ENCODE peak calls at places on chromosome 7, in nine cellular contexts. K is astrocyte, B is left ventricle myocardium inferior, W is small intestine, C is mammary epithelial cell, R is IMR-90, X is H9, F is ovary, Z is colonic mucosa. I is an unnamed sample. For H3K4me1 and H3K27me3, the result is how much of the 10 kb centered on the place peaks cover.

GRCh38 chr7:113404245-113404644 is 285.9 kb upstream of the SMIM30 start:
- DNase-seq in X (peak), F (no peak), C (no peak), W (peak), R (no peak), K (no peak), B (no peak), Z (no peak), I (no peak)

GRCh38 chr7:115146148-115146547 is 224.3 kb downstream of the MDFIC start:
- DNase-seq in K (no peak), F (no peak), C (peak), B (no peak), W (no peak), R (no peak), Z (no peak), X (no peak), I (no peak)

GRCh38 chr7:116730097-116731018 is 58.4 kb downstream of the MET start:
- DNase-seq in R (no peak), K (no peak), F (no peak), B (no peak), C (no peak), X (no peak), W (no peak), Z (no peak), I (no peak)

GRCh38 chr7:130894146-130895005 is 160.4 kb upstream of the KLF14 start:
- DNase-seq in X (no peak), W (no peak), C (peak), B (peak), K (peak), Z (no peak), F (peak), R (peak), I (peak)

GRCh38 chr7:67805921-67806471 is 809.4 kb downstream of the TYW1 start:
- DNase-seq in W (no peak), K (no peak), Z (no peak), B (no peak), C (no peak), X (no peak), F (no peak), R (no peak), I (no peak)

GRCh38 chr7:134651991-134652390 is 5.3 kb downstream of the BPGM start:
- DNase-seq in R (no peak), X (no peak), B (no peak), F (no peak), K (no peak), Z (no peak), C (no peak), W (no peak), I (no peak)

GRCh38 chr7:50710441-50711154 is 72.1 kb downstream of the GRB10 start:
- DNase-seq in B (no peak), X (no peak), Z (no peak), K (no peak), R (no peak), F (no peak), W (no peak), C (no peak), I (no peak)

GRCh38 chr7:31493714-31494181 is 20.1 kb upstream of the ITPRID1 start:
- DNase-seq in F (no peak), K (peak), X (peak), Z (peak), W (peak), C (peak), B (no peak), R (no peak), I (no peak)

GRCh38 chr7:129825005-129825553 is 127.7 kb downstream of the UBE2H start:
- DNase-seq in X (peak), C (peak), Z (peak), R (no peak), W (peak), K (no peak), B (peak), F (peak), I (peak)

GRCh38 chr7:25726180-25726579 is 425.8 kb upstream of the NFE2L3 start:
- DNase-seq in R (no peak), C (no peak), W (no peak), K (no peak), B (no peak), Z (no peak), F (no peak), X (peak), I (no peak)

GRCh38 chr7:130148561-130148960 is 56.6 kb downstream of the TMEM209 start:
- DNase-seq in C (no peak), R (peak), X (no peak), W (no peak), B (no peak), Z (no peak), K (no peak), F (no peak), I (no peak)

GRCh38 chr7:13945670-13946069 is 43.8 kb downstream of the ETV1 start:
- DNase-seq in W (no peak), Z (no peak), C (no peak), B (no peak), F (no peak), K (peak), R (no peak), X (no peak), I (no peak)

GRCh38 chr7:158740657-158741293 is 36.2 kb upstream of the NCAPG2 start:
- DNase-seq in K (peak), F (peak), Z (no peak), W (no peak), R (peak), C (no peak), B (no peak), X (no peak), I (no peak)

GRCh38 chr7:143887078-143887477 is 14.9 kb downstream of the TCAF1 start:
- DNase-seq in X (no peak), W (no peak), B (no peak), R (peak), K (no peak), Z (no peak), F (no peak), C (no peak), I (no peak)

GRCh38 chr7:143884276-143884977 is 17.5 kb downstream of the TCAF1 start:
- DNase-seq in B (no peak), F (no peak), Z (no peak), W (no peak), K (no peak), C (no peak), X (no peak), R (no peak), I (no peak)

GRCh38 chr7:143885951-143886350 is 16.0 kb downstream of the TCAF1 start:
- DNase-seq in F (no peak), X (no peak), W (no peak), C (no peak), Z (no peak), R (no peak), B (no peak), K (no peak), I (no peak)

GRCh38 chr7:143882611-143883078 is 19.3 kb downstream of the TCAF1 start:
- DNase-seq in Z (peak), W (peak), F (peak), R (peak), C (peak), X (peak), B (peak), K (peak), I (peak)

DNA sequence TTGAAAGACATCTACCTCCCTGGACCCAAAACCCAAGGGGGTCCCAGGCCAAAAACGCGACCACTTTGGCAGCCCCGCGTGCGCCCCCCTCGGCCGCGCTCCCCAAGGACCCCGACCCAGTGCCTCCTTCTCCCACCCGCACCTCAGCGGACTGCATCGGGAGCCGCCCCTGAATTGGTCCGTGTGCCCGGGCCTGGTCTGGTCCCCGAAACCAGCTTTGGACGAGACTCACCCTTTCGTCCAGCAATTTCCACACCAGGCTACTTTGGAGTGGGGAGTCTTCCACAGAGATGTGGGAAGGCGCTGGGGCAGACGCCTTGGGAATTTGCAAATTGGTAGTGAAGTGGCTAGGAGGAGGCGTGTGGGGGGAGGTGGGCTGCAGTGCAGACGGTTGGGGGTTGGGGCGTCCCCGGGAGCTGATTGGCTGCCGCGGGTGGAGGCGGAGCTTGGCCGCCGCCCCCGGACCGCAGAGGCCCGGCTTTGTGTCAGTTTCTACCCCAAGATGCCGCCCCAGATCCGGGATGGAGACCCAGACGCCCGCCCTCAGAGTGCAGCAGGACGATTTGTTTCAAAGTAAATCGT is 16.9 kb downstream of the TCAF1 start:
- DNase-seq in C (no peak), F (peak), W (peak), B (peak), K (peak), Z (peak), R (peak), X (peak), I (no peak)
- H3K27ac ChIP-seq in C (no peak), F (peak), W (no peak), B (no peak), K (peak), Z (no peak), R (peak), X (no peak), I (no peak)

GRCh38 chr7:74479961-74480829 is 26.5 kb downstream of the GTF2IRD1 start:
- DNase-seq in W (peak), B (peak), K (peak), R (peak), X (peak), F (peak), Z (peak), C (peak), I (peak)

GRCh38 chr7:74478671-74479065 is 25.0 kb downstream of the GTF2IRD1 start:
- DNase-seq in B (no peak), W (no peak), X (no peak), C (no peak), F (no peak), R (no peak), Z (no peak), K (no peak), I (no peak)

GRCh38 chr7:74477188-74477587 is 23.5 kb downstream of the GTF2IRD1 start:
- DNase-seq in R (no peak), B (no peak), Z (no peak), W (no peak), X (no peak), C (no peak), F (no peak), K (no peak), I (peak)

GRCh38 chr7:74480861-74481417 is 27.2 kb downstream of the GTF2IRD1 start:
- DNase-seq in X (no peak), C (peak), F (peak), R (peak), Z (peak), K (peak), W (peak), B (peak), I (peak)

DNA sequence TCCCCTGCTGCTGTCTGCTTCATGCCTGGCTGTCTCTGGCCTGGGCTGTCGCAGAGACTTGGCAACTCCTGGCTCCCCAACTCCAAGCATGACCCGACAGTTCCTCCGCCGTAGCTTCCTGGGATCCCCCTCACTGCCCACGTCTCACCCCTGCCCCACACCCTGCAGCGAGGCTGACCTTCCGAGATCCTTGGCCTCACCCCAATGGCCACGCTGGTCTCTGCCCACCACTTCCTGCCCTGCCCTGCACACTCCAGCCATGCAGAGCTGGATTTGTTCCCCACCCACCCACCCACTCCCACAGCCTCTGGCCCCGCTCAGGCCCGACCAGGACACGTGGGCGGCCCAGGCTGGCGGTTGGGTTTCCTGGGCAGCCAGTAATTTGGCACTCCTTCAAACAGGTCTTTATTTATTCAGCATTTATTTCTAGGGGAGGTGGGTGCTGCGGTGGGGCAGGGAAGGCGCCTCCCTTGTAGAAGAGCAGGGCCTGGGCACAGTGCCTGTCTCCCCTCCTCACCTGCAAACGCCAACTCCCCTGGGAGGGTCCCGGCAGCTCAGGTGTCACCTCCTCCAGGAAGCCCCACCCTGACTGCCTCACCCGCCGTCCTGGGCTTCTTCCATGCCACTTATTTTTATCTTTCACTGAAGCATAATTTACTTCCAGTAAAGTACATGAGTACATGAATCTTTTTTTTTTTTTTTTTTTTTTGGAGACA is 25.5 kb downstream of the GTF2IRD1 start:
- DNase-seq in C (no peak), K (peak), B (peak), F (peak), Z (peak), R (peak), W (no peak), X (no peak), I (peak)
- H3K4me1 ChIP-seq in C (half or more), K (half or more), B (half or more), F (under half), Z (under half), R (half or more), W (under half), X (under half), I (half or more)

DNA sequence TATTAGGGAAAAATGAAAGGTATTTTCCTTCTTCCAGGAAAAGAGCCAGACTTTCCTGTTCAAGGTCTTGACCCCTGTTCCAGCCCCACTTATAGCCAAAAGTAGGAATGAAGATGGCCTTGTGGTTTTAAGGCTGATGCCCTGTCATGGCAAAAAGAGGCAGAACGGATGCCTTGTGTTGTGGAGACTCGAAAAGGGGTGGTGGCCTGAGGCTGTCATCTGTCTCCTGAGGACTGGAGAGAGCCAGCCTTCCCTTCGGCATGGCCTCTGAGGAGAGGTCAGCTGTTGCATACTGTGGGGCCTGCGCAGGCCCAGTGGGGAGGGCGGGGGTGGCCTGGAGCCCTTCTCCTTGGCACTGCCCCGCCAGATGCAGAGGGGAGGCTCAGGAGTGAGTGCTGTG is 166.0 kb upstream of the EEPD1 start:
- DNase-seq in R (no peak), Z (no peak), B (no peak), K (no peak), C (no peak), X (no peak), F (no peak), W (no peak), I (no peak)
- H3K27me3 ChIP-seq in R (under half), Z (under half), B (under half), K (under half), C (under half), X (under half), F (under half), W (under half), I (under half)

DNA sequence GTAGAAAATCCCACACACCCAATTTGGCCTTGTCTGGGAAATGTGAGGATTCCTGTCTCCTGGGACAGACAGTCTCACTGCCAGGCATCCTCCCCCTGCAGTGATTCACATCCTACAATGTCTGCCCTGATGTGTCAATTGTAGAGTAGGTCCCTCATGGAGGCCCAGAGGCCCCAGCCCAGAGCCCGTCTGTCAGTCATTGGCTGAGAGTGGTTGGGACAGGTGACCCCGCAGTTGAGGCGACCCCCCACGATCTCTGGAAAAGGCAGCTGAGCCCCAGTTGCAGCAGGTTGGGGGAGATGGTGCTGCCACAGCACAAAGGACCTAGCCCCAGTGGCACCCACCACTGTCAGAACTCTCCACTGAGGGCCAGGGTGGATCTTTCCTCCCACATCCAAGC is 84.3 kb upstream of the INSIG1 start:
- DNase-seq in B (no peak), X (no peak), R (peak), C (no peak), F (no peak), Z (no peak), W (no peak), K (peak), I (no peak)
- H3K27ac ChIP-seq in B (no peak), X (no peak), R (no peak), C (no peak), F (no peak), Z (no peak), W (no peak), K (peak), I (no peak)

DNA sequence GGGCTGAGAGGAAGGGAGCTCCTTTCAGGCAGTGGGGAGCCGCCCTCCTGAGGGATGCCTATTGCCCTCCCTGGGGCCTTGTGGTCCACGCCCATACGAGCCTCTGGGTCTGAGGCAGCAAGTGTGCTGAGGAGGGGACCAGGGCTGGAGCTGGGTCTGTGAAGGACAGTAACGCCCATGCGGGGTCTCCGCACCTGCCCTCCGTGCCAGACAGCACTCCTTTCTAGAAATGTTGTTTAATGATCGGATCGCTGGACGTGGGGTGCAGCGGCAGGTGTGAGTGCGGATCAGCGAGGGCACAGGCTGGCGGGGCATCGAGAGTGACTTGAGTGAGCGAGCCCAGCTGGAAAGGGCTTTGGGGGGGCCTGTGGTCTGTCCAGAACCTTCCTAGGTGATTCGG is 70.1 kb downstream of the ELFN1 start:
- DNase-seq in K (no peak), X (no peak), W (no peak), B (no peak), R (no peak), C (no peak), Z (no peak), F (no peak), I (no peak)
- H3K4me1 ChIP-seq in K (under half), X (under half), W (under half), B (under half), R (under half), C (under half), Z (under half), F (under half), I (under half)

GRCh38 chr7:41925946-41926345 is 223.1 kb upstream of the INHBA start:
- DNase-seq in B (no peak), Z (no peak), K (peak), R (peak), C (no peak), W (no peak), X (no peak), F (no peak), I (no peak)

GRCh38 chr7:41916450-41916927 is 213.6 kb upstream of the INHBA start:
- DNase-seq in C (peak), W (no peak), K (peak), R (peak), F (no peak), Z (no peak), X (no peak), B (no peak), I (no peak)

GRCh38 chr7:41918597-41918996 is 215.7 kb upstream of the INHBA start:
- DNase-seq in R (peak), B (no peak), C (peak), Z (no peak), X (no peak), W (no peak), K (peak), F (no peak), I (no peak)

GRCh38 chr7:41924798-41925197 is 221.9 kb upstream of the INHBA start:
- DNase-seq in W (no peak), F (no peak), X (no peak), C (no peak), K (no peak), Z (no peak), B (no peak), R (no peak), I (no peak)

DNA sequence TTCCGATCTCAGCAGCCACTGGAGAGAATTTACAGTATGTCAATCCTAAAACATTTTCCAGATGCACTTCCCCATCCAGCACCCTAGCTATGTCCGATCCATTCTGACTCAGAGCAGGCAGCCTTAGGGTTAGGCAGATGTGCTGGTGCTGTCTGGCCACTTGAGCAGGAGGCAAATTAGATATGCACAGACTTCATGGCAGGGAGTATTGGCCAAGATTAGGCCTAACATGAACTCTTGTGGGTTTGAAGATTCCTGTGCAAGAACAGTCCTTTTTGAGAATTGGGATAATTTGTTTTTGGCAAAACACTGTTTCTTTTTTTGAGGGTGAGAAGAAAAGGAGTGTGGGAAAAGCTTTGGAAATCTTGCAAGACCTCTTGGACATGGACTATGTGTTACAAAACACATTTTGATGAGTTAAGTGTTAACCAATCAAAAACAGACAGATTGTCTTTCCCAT is 218.6 kb upstream of the INHBA start:
- DNase-seq in Z (no peak), X (no peak), R (peak), B (no peak), K (peak), W (no peak), F (no peak), C (no peak), I (no peak)
- H3K27me3 ChIP-seq in Z (under half), X (under half), R (under half), B (under half), K (under half), W (under half), F (under half), C (under half), I (under half)

DNA sequence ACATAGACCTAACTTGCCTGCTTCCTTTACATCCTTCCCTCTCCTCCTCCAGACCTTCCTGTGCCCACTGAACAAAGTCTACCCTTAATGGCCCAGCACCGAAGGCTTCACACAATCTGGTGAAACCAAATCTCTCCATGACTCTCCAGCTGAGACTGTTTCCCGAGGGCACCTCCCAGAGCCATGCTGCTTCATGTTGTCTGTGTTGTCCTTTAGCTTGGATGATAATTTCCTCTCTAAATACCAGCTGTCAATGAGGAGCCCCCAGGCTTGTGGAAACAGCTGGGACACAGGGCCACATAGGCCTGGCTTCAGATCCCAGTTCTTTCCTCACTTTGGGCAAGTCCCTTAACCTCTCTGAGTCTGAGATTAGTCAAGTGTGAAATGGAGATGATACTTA is 54.3 kb downstream of the DLD start:
- DNase-seq in X (no peak), K (no peak), R (no peak), W (no peak), Z (no peak), F (no peak), B (no peak), C (no peak), I (no peak)
- H3K27ac ChIP-seq in X (no peak), K (peak), R (no peak), W (peak), Z (no peak), F (no peak), B (peak), C (peak), I (no peak)

GRCh38 chr7:1080251-1080917 is 7.5 kb upstream of the GPER1 start:
- DNase-seq in Z (no peak), K (no peak), F (no peak), W (no peak), C (no peak), X (no peak), R (no peak), B (no peak), I (no peak)
- H3K4me1 ChIP-seq in Z (under half), K (under half), F (under half), W (under half), C (under half), X (under half), R (under half), B (under half), I (under half)

GRCh38 chr7:151389096-151389767 is 20.6 kb downstream of the WDR86 start:
- DNase-seq in F (no peak), C (no peak), K (no peak), X (no peak), W (no peak), R (no peak), B (peak), Z (no peak), I (no peak)
- H3K27me3 ChIP-seq in F (under half), C (under half), K (under half), X (under half), W (under half), R (under half), B (under half), Z (under half), I (under half)